ENCODE peak calls at places on chromosomes 3 and 15, in five cellular contexts. G is choroid plexus epithelial cell, P is BE2C, T is esophagus muscularis mucosa, F is OCI-LY7. J is an unnamed sample.

GRCh38 chr15:37037256-37037655 is 63.1 kb downstream of the MEIS2 start:
- DNase-seq in G (no peak), P (no peak), T (no peak), F (no peak), J (no peak)

GRCh38 chr3:14439501-14440167 is 37.2 kb downstream of the SLC6A6 start:
- DNase-seq in G (peak; percentile 96), P (peak; percentile 81), T (no peak), F (no peak), J (peak; percentile 48)

GRCh38 chr15:25790003-25790660 is 73.0 kb downstream of the ATP10A start:
- DNase-seq in G (peak; percentile 25), P (no peak), T (peak; percentile 95), F (peak; percentile 34), J (peak; percentile 93)

GRCh38 chr3:57100046-57100695 is 39.7 kb downstream of the SPATA12 start:
- DNase-seq in G (peak; percentile 90), P (peak; percentile 51), T (no peak), F (peak; percentile 86), J (peak; percentile 89)

GRCh38 chr3:158918008-158918407 is 116.2 kb downstream of the MFSD1 start:
- DNase-seq in G (peak; percentile 83), P (peak; percentile 43), T (peak; percentile 55), F (peak; percentile 38), J (peak; percentile 74)

GRCh38 chr3:167783781-167784180 is 48.3 kb downstream of the SERPINI1 start:
- DNase-seq in G (no peak), P (no peak), T (no peak), F (no peak), J (peak; percentile 7)

GRCh38 chr3:149820183-149820582 is 7.2 kb downstream of the RNF13 start:
- DNase-seq in G (no peak), P (no peak), T (no peak), F (no peak), J (no peak)

GRCh38 chr3:157142315-157142714 is 17.6 kb downstream of the CCNL1 start:
- DNase-seq in G (no peak), P (no peak), T (no peak), F (peak; percentile 80), J (no peak)

GRCh38 chr3:29176501-29176900 is 104.4 kb upstream of the RBMS3 start:
- DNase-seq in G (no peak), P (peak; percentile 10), T (no peak), F (no peak), J (no peak)

GRCh38 chr15:51936119-51936478 is 35.5 kb downstream of the LEO1 start:
- DNase-seq in G (no peak), P (no peak), T (no peak), F (no peak), J (no peak)

GRCh38 chr3:149936812-149937230 is 33.9 kb downstream of the PFN2 start:
- DNase-seq in G (peak; percentile 80), P (peak; percentile 72), T (no peak), F (peak; percentile 39), J (peak; percentile 71)

GRCh38 chr15:45635191-45635638 is 386 bp downstream of the SQOR start:
- DNase-seq in G (peak; percentile 10), P (peak; percentile 32), T (peak; percentile 95), F (peak; percentile 27), J (peak; percentile 28)

GRCh38 chr15:58357529-58358476 is 74.0 kb upstream of the LIPC start:
- DNase-seq in G (peak; percentile 20), P (no peak), T (peak; percentile 78), F (no peak), J (peak; percentile 39)
- H3K4me3 ChIP-seq in G (no peak overlapping the region), P (no peak overlapping the region), T (no peak overlapping the region), F (no peak overlapping the region), J (no peak overlapping the region)

GRCh38 chr3:71485903-71486302 is 97.6 kb downstream of the FOXP1 start:
- DNase-seq in G (no peak), P (no peak), T (no peak), F (no peak), J (no peak)

GRCh38 chr3:71484452-71484851 is 99.1 kb downstream of the FOXP1 start:
- DNase-seq in G (no peak), P (no peak), T (no peak), F (no peak), J (no peak)

GRCh38 chr3:71484047-71484446 is 99.5 kb downstream of the FOXP1 start:
- DNase-seq in G (no peak), P (no peak), T (no peak), F (no peak), J (no peak)

GRCh38 chr3:71486831-71487230 is 96.7 kb downstream of the FOXP1 start:
- DNase-seq in G (no peak), P (no peak), T (no peak), F (no peak), J (no peak)

DNA sequence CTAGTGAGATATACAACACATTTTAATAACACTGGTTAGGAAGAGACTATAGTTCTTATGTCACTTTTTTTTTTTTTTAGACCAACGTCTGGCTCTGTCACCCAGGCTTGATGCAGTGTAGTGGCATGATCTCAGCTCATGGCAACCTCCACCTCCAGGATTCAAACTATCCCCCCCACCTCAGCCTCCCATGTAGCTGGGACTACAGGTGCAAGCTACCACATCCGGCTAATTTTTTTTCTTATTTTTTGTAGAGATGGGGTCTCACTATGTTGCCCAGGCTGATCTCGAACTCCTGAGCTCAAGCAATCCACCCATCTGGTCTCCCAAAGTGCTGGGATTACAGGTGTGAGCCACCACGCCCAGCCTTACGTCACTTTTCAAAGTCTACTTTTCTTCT is 100.8 kb downstream of the FOXP1 start:
- DNase-seq in G (no peak), P (no peak), T (no peak), F (no peak), J (no peak)
- TF ChIP-seq CTCF in G (no peak), P (no peak), T (no peak), F (no peak), J (no peak)

GRCh38 chr3:128426128-128426921 is 40.4 kb downstream of the DNAJB8 start:
- DNase-seq in G (peak; percentile 14), P (peak; percentile 83), T (no peak), F (peak; percentile 40), J (peak; percentile 12)
- H3K4me3 ChIP-seq in G (peak overlapping the region; percentile 30), P (peak overlapping the region; percentile 37), T (peak overlapping the region; percentile 45), F (no peak overlapping the region), J (peak overlapping the region; percentile 45)

GRCh38 chr15:31365655-31366127 is 39.1 kb downstream of the KLF13 start:
- DNase-seq in G (peak; percentile 95), P (peak; percentile 90), T (peak; percentile 99), F (peak; percentile 75), J (peak; percentile 84)
- TF ChIP-seq CTCF in G (peak; percentile 62), P (peak; percentile 45), T (no peak), F (peak; percentile 46), J (peak; percentile 60)

DNA sequence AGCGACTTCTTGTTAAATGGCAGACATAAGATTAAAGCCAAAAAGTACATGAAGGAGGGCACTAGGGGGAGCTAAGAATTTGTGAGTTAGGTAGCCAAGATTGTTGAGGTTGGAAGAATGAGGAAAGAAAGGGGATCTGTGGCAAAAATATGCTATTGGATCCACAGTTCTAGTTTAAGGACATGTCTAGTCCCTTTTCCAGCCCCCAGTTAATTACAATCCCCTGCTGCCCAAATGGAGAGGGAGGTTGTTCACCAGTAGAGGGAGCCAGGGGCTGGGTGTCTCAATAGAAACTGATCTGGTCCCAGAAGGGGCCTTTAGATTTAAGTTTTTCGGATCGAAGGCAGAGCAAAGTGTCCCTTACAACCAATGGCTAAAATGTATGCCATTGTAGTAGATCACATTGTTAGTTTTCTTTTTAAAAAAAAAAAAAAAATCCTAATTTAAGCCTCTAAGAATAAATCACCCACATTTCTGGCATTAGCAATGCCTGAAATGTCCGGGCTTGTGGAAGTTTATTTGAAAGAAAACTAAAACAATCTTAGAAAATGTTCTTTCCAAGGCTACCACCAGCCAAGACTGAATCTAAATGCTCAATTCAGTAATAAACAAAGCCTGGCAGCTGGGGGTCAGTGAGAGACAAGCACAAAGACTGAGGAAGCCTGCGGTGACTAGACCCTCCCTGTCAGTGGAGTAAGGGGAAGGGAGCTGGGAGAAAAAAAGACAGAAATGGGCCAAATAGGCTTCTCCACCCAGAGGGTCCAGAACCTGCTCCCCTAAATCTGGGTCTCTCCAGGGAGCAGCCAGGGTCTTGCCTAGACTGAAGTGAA is 7.1 kb downstream of the COL8A1 start:
- DNase-seq in G (peak; percentile 89), P (peak; percentile 27), T (no peak), F (peak; percentile 0), J (peak; percentile 86)
- H3K4me3 ChIP-seq in G (no peak overlapping the region), P (no peak overlapping the region), T (peak overlapping the region; percentile 26), F (no peak overlapping the region), J (no peak overlapping the region)

GRCh38 chr15:50778089-50778488 is 12.6 kb upstream of the SPPL2A start:
- DNase-seq in G (no peak), P (no peak), T (no peak), F (no peak), J (no peak)

GRCh38 chr15:50774450-50774849 is 8.9 kb upstream of the SPPL2A start:
- DNase-seq in G (peak; percentile 18), P (no peak), T (no peak), F (no peak), J (no peak)

GRCh38 chr15:50773389-50773788 is 7.9 kb upstream of the SPPL2A start:
- DNase-seq in G (no peak), P (no peak), T (no peak), F (no peak), J (no peak)

DNA sequence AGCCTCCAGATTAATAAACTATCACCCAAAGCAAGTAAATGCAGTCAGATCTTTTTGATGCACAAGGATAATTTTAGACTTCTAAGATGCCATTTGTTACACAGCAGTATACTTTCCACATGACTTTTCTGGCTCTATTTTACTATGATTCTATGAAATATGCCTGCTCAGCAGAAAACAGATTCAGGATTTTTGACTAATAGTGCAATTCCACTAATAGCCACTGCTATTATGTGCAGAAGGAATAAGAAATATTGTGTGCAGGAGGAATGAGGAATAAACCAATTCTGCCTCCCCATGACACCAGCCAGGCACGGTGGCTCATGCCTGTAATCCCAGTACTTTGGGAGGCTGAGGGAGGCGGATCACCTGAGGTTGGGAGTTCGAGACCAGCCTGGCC is 11.5 kb upstream of the SPPL2A start:
- DNase-seq in G (no peak), P (no peak), T (no peak), F (no peak), J (no peak)
- TF ChIP-seq CTCF in G (peak; percentile 13), P (no peak), T (no peak), F (no peak), J (peak; percentile 12)